ENCODE peak calls at places on chromosomes 5 and 9, in four cellular contexts. N is IMR-90, K is GM12878, A is K562. H is an unnamed sample.

GRCh38 chr9:84343111-84343521 is 2.6 kb upstream of the SLC28A3 start:
- DNase-seq in K (no peak), N (peak; percentile 52), A (no peak), H (no peak)

GRCh38 chr5:123344819-123345426 is 78.3 kb downstream of the CEP120 start:
- DNase-seq in N (peak; percentile 52), K (no peak), A (no peak), H (peak; percentile 28)

GRCh38 chr5:137273511-137273910 is 225.6 kb downstream of the SPOCK1 start:
- DNase-seq in N (no peak), K (no peak), A (no peak), H (no peak)

GRCh38 chr9:118362123-118362522 is 657.9 kb downstream of the TLR4 start:
- DNase-seq in A (no peak), N (no peak), K (no peak), H (no peak)

GRCh38 chr5:151926186-151926585 is 1.5 kb upstream of the GLRA1 start:
- DNase-seq in N (no peak), K (no peak), A (no peak), H (no peak)

GRCh38 chr9:94599102-94599501 is 5.5 kb upstream of the FBP2 start:
- DNase-seq in N (no peak), A (no peak), K (no peak), H (no peak)

GRCh38 chr9:105425817-105426433 is 21.9 kb upstream of the FSD1L start:
- DNase-seq in K (no peak), N (peak; percentile 47), A (no peak), H (peak; percentile 55)

GRCh38 chr9:126707083-126707482 is 93.4 kb downstream of the LMX1B start:
- DNase-seq in K (no peak), N (no peak), A (no peak), H (no peak)

GRCh38 chr5:96297290-96297689 is 135.8 kb downstream of the PCSK1 start:
- DNase-seq in N (peak; percentile 98), A (no peak), K (no peak), H (no peak)

GRCh38 chr5:173035904-173036707 is 20.0 kb upstream of the CREBRF start:
- DNase-seq in K (peak; percentile 88), N (no peak), A (no peak), H (no peak)

GRCh38 chr9:4301971-4302427 is 2.1 kb upstream of the GLIS3 start:
- DNase-seq in K (no peak), N (peak; percentile 96), A (no peak), H (peak; percentile 28)

GRCh38 chr5:6713274-6714181 is at the start of gene TENT4A:
- DNase-seq in A (peak; percentile 98), N (no peak), K (no peak), H (peak; percentile 92)

GRCh38 chr5:63959177-63959982 is 2.9 kb downstream of the HTR1A start:
- DNase-seq in A (no peak), K (no peak), N (no peak), H (peak; percentile 7)

GRCh38 chr5:180640765-180641565 is 8.4 kb downstream of the FLT4 start:
- DNase-seq in N (no peak), A (no peak), K (no peak), H (no peak)

GRCh38 chr9:98742325-98743280 is 33.9 kb upstream of the GABBR2 start:
- DNase-seq in K (no peak), A (no peak), N (peak; percentile 81), H (peak; percentile 13)

GRCh38 chr5:177995691-177996595 is at the start of gene PROP1:
- DNase-seq in K (no peak), A (no peak), N (no peak), H (no peak)
- H3K4me2 ChIP-seq in K (no peak within 1 kb of the TSS), A (no peak within 1 kb of the TSS), N (no peak within 1 kb of the TSS), H (no peak within 1 kb of the TSS)

DNA sequence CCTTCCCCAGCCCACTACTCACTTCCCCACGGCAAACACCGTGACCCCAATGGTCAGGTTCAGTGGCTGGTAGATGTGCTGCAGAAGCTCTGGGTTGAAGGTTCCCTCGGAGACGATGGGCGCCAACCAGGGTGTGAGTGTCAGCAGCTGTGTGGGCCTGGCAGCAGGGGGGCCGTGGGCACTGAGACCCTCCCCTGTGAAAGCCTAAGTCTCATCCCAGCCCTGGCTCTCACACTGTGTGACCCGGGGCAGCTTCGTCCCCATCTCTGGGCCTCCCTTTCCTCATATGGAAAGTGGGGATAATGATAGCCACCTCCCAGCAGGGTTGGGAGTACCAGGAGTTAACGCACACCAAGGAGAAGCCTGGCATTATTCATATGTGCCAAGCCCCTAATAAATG is 8.6 kb downstream of the GBGT1 start:
- DNase-seq in N (no peak), K (no peak), A (no peak), H (no peak)
- TF ChIP-seq ELK1 in N (no peak), K (no peak), A (no peak), H (no peak)

GRCh38 chr9:112772551-112772950 is 22.0 kb downstream of the SNX30 start:
- DNase-seq in A (no peak), K (no peak), N (no peak), H (no peak)
- H3K4me2 ChIP-seq in A (no peak overlapping the region), K (peak overlapping the region; percentile 35), N (peak overlapping the region; percentile 56), H (no peak overlapping the region)

GRCh38 chr5:119315516-119315949 is 40.3 kb upstream of the TNFAIP8 start:
- DNase-seq in A (peak; percentile 61), K (peak; percentile 69), N (no peak), H (peak; percentile 67)
- TF ChIP-seq ELK1 in A (no peak), K (no peak), N (no peak), H (no peak)

GRCh38 chr5:163705983-163706771 is 200.8 kb downstream of the MAT2B start:
- DNase-seq in N (peak; percentile 86), K (no peak), A (no peak), H (no peak)
- H3K4me2 ChIP-seq in N (peak overlapping the region; percentile 83), K (no peak overlapping the region), A (no peak overlapping the region), H (no peak overlapping the region)

GRCh38 chr5:128472032-128472431 is 66.0 kb downstream of the FBN2 start:
- DNase-seq in A (no peak), K (no peak), N (no peak), H (no peak)
- TF ChIP-seq ELK1 in A (no peak), K (no peak), N (no peak), H (no peak)

GRCh38 chr9:2311920-2312319 is 296.8 kb downstream of the SMARCA2 start:
- DNase-seq in K (no peak), A (no peak), N (no peak), H (no peak)

GRCh38 chr9:2302606-2303005 is 287.5 kb downstream of the SMARCA2 start:
- DNase-seq in A (no peak), N (no peak), K (no peak), H (no peak)

GRCh38 chr9:2307480-2307879 is 292.3 kb downstream of the SMARCA2 start:
- DNase-seq in A (no peak), K (no peak), N (peak; percentile 33), H (no peak)
- H3K4me2 ChIP-seq in A (no peak overlapping the region), K (no peak overlapping the region), N (no peak overlapping the region), H (no peak overlapping the region)

DNA sequence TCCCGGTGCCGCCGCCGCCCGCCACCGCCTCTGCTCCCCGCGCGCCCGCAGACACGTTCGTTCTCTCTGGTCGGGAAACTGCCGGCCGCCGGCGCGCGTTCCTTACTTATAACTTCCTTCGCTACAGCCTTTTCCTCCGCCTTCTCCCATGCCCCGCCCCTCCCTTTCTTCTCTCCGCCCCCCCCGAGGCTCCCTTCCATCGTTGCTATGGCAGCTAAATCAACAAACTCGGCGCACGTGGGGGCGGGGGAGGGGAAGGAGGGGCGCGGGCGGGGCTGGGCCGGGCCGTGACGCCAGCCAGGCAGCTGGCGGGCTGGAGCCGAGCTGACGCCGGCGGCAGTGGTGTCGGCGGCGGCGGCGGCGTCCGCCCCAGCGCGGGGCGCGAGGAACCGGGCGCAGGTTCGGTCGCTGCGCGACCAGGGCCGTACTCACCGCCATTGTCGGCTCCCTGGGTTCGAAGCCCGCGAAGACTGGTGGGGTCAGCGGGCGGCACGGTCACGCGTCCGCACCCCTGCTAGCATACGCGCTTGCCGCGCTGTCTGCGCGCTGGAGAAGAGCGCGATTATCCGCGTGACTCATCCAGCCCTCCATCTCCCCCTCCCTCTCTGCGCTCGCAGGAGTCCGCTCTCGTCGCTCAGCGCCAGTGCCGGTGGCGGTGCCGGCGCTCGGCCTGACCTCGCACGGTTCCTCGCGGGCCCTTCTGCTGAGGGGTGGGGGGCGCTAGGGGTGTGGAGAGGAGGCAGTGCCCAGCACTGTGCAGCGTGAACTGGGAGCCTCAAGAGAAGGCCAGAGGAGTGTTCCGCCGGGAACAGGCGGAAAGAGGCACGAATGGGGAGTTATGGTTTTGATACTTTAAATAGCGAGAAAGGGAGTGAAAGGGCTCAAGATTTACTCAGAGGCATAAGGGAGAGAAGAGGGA is at the start of gene KLF4:
- DNase-seq in K (no peak), N (peak; percentile 91), A (peak; percentile 97), H (peak; percentile 95)
- TF ChIP-seq ELK1 in K (no peak), N (no peak), A (no peak), H (no peak)

DNA sequence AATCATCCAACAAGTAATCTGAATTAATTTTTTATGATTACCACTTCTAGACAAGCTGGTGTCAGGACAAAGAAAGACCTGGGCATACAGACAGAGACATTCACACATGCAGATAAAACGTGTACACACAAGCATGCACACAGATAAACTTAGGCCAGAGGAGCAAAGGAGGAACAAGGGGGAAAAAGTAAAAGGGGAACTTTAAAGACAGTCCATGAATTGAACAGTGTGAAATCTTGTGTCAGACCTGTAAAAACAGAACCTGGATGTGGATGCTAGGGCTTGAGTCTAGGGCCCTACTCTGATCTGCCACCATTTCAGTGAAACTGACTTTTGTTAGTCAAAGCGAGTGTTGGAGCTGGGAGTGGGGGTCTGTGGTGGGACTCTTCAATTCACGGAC is 11.2 kb upstream of the ZSWIM6 start:
- DNase-seq in N (no peak), K (no peak), A (no peak), H (no peak)
- H3K4me2 ChIP-seq in N (no peak overlapping the region), K (peak overlapping the region; percentile 14), A (no peak overlapping the region), H (no peak overlapping the region)

DNA sequence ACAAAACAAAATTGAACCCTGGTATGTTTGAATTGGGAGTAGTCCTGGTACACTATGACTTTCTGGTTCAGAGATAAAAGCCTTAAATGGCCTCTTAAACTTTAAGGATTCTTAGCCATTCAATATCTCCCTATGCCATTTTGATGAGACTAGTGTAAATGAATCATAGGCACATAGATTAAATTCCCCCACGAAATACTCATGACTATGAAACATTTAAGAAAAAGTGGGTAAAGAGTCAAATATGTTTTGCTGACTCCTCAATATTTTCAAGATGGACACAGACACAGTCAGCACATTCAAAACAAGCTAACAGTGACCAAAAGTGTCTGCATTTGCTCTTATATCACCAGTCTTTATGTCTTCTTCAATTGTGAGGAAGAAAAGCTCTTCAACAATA is 278.3 kb downstream of the PDE4D start:
- DNase-seq in A (no peak), N (no peak), K (no peak), H (no peak)
- TF ChIP-seq ELK1 in A (no peak), N (no peak), K (no peak), H (no peak)

H was measured in A549.